ENCODE peak calls at places on chromosomes 12 and 14, in eight cellular contexts. M is stomach, H is tibial nerve, S is endothelial cell of umbilical vein, Q is lower leg skin, A is testis, R is uterus, F is transverse colon. I is an unnamed sample.

GRCh38 chr14:99573436-99574098 is 30.4 kb downstream of the CCDC85C start:
- DNase-seq in M (no peak), H (no peak), S (no peak), Q (no peak), A (no peak), R (no peak), F (no peak), I (no peak)

GRCh38 chr14:105519946-105520698 is 6.3 kb upstream of the TMEM121 start:
- DNase-seq in M (no peak), H (no peak), S (no peak), Q (no peak), A (no peak), R (no peak), F (no peak), I (no peak)

GRCh38 chr14:75811136-75811839 is 150.2 kb downstream of the TTLL5 start:
- DNase-seq in M (no peak), H (no peak), S (no peak), Q (no peak), A (no peak), R (no peak), F (no peak), I (no peak)

GRCh38 chr14:92670967-92671366 is 77.5 kb downstream of the LGMN start:
- DNase-seq in M (no peak), H (no peak), S (no peak), Q (no peak), A (no peak), R (no peak), F (no peak), I (no peak)

GRCh38 chr12:111313833-111314259 is 55.0 kb downstream of the PHETA1 start:
- DNase-seq in M (peak), H (peak), S (peak), Q (peak), A (peak), R (peak), F (peak), I (peak)

GRCh38 chr12:98644433-98644711 is 216 bp downstream of the IKBIP start:
- DNase-seq in M (peak), H (no peak), S (no peak), Q (no peak), A (no peak), R (no peak), F (peak), I (peak)

GRCh38 chr12:88267630-88268029 is 125.5 kb downstream of the TMTC3 start:
- DNase-seq in M (no peak), H (no peak), S (no peak), Q (no peak), A (no peak), R (no peak), F (no peak), I (no peak)

GRCh38 chr12:44369967-44370366 is 506.1 kb downstream of the NELL2 start:
- DNase-seq in M (no peak), H (no peak), S (no peak), Q (no peak), A (no peak), R (no peak), F (no peak), I (no peak)

GRCh38 chr12:106285993-106286392 is 16.5 kb upstream of the TCP11L2 start:
- DNase-seq in M (no peak), H (no peak), S (no peak), Q (no peak), A (no peak), R (no peak), F (no peak), I (no peak)

GRCh38 chr12:121038861-121039654 is at the start of gene OASL:
- DNase-seq in M (peak), H (peak), S (peak), Q (no peak), A (no peak), R (no peak), F (peak), I (peak)

GRCh38 chr12:14840616-14841015 is 2.7 kb downstream of the ART4 start:
- DNase-seq in M (no peak), H (no peak), S (no peak), Q (no peak), A (no peak), R (no peak), F (no peak), I (no peak)

GRCh38 chr12:78060186-78060585 is 229.5 kb downstream of the NAV3 start:
- DNase-seq in M (no peak), H (no peak), S (no peak), Q (no peak), A (no peak), R (no peak), F (no peak), I (no peak)

GRCh38 chr12:108854055-108854452 is 3.3 kb downstream of the SSH1 start:
- DNase-seq in M (no peak), H (peak), S (no peak), Q (no peak), A (peak), R (peak), F (no peak), I (no peak)

GRCh38 chr12:18546399-18546798 is 191.4 kb downstream of the PLCZ1 start:
- DNase-seq in M (no peak), H (no peak), S (no peak), Q (no peak), A (no peak), R (no peak), F (no peak), I (no peak)

GRCh38 chr12:118398878-118399277 is 22.5 kb downstream of the SUDS3 start:
- DNase-seq in M (no peak), H (no peak), S (no peak), Q (no peak), A (no peak), R (no peak), F (no peak), I (no peak)

GRCh38 chr14:79411403-79412174 is 799.7 kb downstream of the DIO2 start:
- DNase-seq in M (no peak), H (no peak), S (peak), Q (no peak), A (no peak), R (no peak), F (no peak), I (no peak)

GRCh38 chr12:87469295-87469694 is 559.9 kb downstream of the C12orf50 start:
- DNase-seq in M (no peak), H (no peak), S (no peak), Q (no peak), A (no peak), R (no peak), F (no peak), I (no peak)

GRCh38 chr12:132560421-132560830 is 50.0 kb downstream of the LRCOL1 start:
- DNase-seq in M (peak), H (no peak), S (peak), Q (no peak), A (no peak), R (no peak), F (peak), I (peak)

GRCh38 chr14:99971929-99972747 is 93.1 kb upstream of the EVL start:
- DNase-seq in M (no peak), H (no peak), S (no peak), Q (no peak), A (no peak), R (no peak), F (no peak), I (no peak)

GRCh38 chr12:44317651-44318126 is 481.8 kb downstream of the TMEM117 start:
- DNase-seq in M (no peak), H (no peak), S (peak), Q (no peak), A (no peak), R (no peak), F (no peak), I (no peak)

GRCh38 chr12:111443586-111443985 is 37.9 kb downstream of the SH2B3 start:
- DNase-seq in M (peak), H (no peak), S (no peak), Q (no peak), A (no peak), R (no peak), F (peak), I (no peak)

GRCh38 chr12:109994262-109995175 is 1.6 kb downstream of the GIT2 start:
- DNase-seq in M (no peak), H (no peak), S (peak), Q (no peak), A (no peak), R (no peak), F (no peak), I (no peak)

GRCh38 chr12:34204830-34205285 is 182.6 kb downstream of the ALG10 start:
- DNase-seq in M (no peak), H (no peak), S (no peak), Q (no peak), A (no peak), R (no peak), F (no peak), I (no peak)

GRCh38 chr14:25150934-25151790 is 101.2 kb upstream of the STXBP6 start:
- DNase-seq in M (no peak), H (no peak), S (peak), Q (no peak), A (no peak), R (no peak), F (no peak), I (no peak)

GRCh38 chr14:81450100-81450531 is 50.0 kb upstream of the STON2 start:
- DNase-seq in M (no peak), H (peak), S (no peak), Q (no peak), A (peak), R (peak), F (no peak), I (no peak)

GRCh38 chr12:98646165-98646764 is 1.2 kb downstream of the APAF1 start:
- DNase-seq in M (no peak), H (no peak), S (peak), Q (no peak), A (no peak), R (no peak), F (no peak), I (no peak)

GRCh38 chr12:22275847-22276246 is 58.7 kb downstream of the ST8SIA1 start:
- DNase-seq in M (peak), H (peak), S (peak), Q (peak), A (peak), R (peak), F (peak), I (peak)

GRCh38 chr14:52735921-52736489 is 6.0 kb downstream of the STYX start:
- DNase-seq in M (peak), H (no peak), S (no peak), Q (no peak), A (no peak), R (no peak), F (no peak), I (no peak)

GRCh38 chr12:92701441-92701840 is 1.3 kb upstream of the PLEKHG7 start:
- DNase-seq in M (no peak), H (no peak), S (no peak), Q (no peak), A (no peak), R (no peak), F (no peak), I (no peak)

GRCh38 chr12:19967486-19967885 is 400.9 kb upstream of the PDE3A start:
- DNase-seq in M (no peak), H (peak), S (peak), Q (no peak), A (no peak), R (no peak), F (no peak), I (peak)

GRCh38 chr14:23639048-23639890 is 3.1 kb downstream of the DHRS2 start:
- DNase-seq in M (no peak), H (no peak), S (no peak), Q (no peak), A (no peak), R (no peak), F (no peak), I (no peak)

GRCh38 chr12:101703487-101703886 is 6.0 kb downstream of the CHPT1 start:
- DNase-seq in M (no peak), H (no peak), S (no peak), Q (no peak), A (no peak), R (no peak), F (no peak), I (no peak)

GRCh38 chr14:99224116-99224910 is 47.7 kb downstream of the BCL11B start:
- DNase-seq in M (no peak), H (no peak), S (no peak), Q (no peak), A (no peak), R (no peak), F (no peak), I (no peak)

GRCh38 chr12:83183132-83183531 is 496.4 kb downstream of the TMTC2 start:
- DNase-seq in M (no peak), H (no peak), S (no peak), Q (no peak), A (no peak), R (no peak), F (no peak), I (no peak)

GRCh38 chr12:83190631-83191390 is 504.1 kb downstream of the TMTC2 start:
- DNase-seq in M (no peak), H (no peak), S (no peak), Q (no peak), A (no peak), R (peak), F (no peak), I (no peak)

GRCh38 chr12:83181074-83181473 is 494.4 kb downstream of the TMTC2 start:
- DNase-seq in M (no peak), H (no peak), S (no peak), Q (no peak), A (no peak), R (no peak), F (no peak), I (no peak)

GRCh38 chr12:83186437-83186836 is 499.7 kb downstream of the TMTC2 start:
- DNase-seq in M (no peak), H (no peak), S (no peak), Q (no peak), A (no peak), R (no peak), F (no peak), I (no peak)
- TF ChIP-seq POLR2A in M (no peak), H (no peak), S (no peak), Q (no peak), A (no peak), R (no peak), F (no peak), I (no peak)

GRCh38 chr12:674272-674781 is 11.1 kb upstream of the NINJ2 start:
- DNase-seq in M (no peak), H (no peak), S (peak), Q (no peak), A (no peak), R (no peak), F (no peak), I (peak)
- TF ChIP-seq POLR2A in M (no peak), H (no peak), S (no peak), Q (no peak), A (no peak), R (no peak), F (no peak), I (no peak)

GRCh38 chr12:50402270-50403000 is 1.8 kb downstream of the LARP4 start:
- DNase-seq in M (no peak), H (no peak), S (peak), Q (no peak), A (no peak), R (no peak), F (no peak), I (no peak)

GRCh38 chr12:50401383-50402155 is 884 bp downstream of the LARP4 start:
- DNase-seq in M (no peak), H (peak), S (peak), Q (peak), A (peak), R (no peak), F (peak), I (no peak)

GRCh38 chr12:50400104-50400637 is 514 bp upstream of the LARP4 start:
- DNase-seq in M (no peak), H (no peak), S (no peak), Q (no peak), A (no peak), R (no peak), F (no peak), I (no peak)

GRCh38 chr12:50398931-50399330 is 1.8 kb upstream of the LARP4 start:
- DNase-seq in M (no peak), H (no peak), S (no peak), Q (no peak), A (no peak), R (no peak), F (no peak), I (no peak)

DNA sequence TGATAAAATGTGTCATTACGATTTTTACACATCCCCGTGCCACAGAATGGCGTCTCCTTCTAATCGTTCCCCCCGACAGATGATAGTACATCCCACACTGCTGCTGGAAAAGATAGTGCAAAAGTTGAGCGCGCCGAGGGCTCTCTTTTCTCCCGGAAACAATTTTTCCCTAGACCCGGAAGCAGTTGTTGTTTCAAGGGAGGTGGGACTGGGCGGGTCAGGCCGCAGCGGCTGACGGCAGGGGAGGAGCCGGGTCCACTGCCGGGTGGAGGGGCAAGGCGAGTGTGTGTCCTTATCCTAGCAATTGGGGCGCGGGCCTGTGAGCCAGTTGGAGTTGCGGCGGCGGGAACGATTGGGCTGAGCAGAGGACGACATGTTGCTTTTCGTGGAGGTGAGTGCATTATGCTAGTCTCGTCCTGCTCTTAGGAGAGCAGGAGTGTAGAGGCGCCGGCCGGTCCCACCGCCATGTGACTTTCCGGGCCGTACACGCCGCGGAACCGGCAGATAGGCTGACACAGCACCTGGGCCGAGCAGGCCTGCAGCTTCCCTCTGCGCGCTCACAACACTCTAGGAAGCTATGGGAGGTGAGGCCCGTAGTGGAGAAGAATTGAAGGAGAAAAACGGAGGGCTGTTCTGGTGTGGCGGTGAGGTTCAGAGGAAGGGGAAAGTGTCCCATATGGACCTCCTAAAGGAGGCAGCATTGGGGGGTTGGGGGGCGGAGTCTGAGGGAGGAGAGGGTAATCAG is at the start of gene LARP4:
- DNase-seq in M (peak), H (peak), S (peak), Q (peak), A (peak), R (peak), F (peak), I (peak)
- TF ChIP-seq POLR2A in M (peak), H (peak), S (peak), Q (no peak), A (peak), R (peak), F (peak), I (peak)

GRCh38 chr14:91231446-91231845 is 13.1 kb downstream of the GPR68 start:
- DNase-seq in M (no peak), H (no peak), S (no peak), Q (no peak), A (no peak), R (no peak), F (no peak), I (no peak)

GRCh38 chr14:91228112-91229004 is 16.1 kb downstream of the GPR68 start:
- DNase-seq in M (no peak), H (no peak), S (peak), Q (no peak), A (no peak), R (no peak), F (no peak), I (no peak)

GRCh38 chr14:91230363-91231035 is 14.0 kb downstream of the GPR68 start:
- DNase-seq in M (no peak), H (no peak), S (no peak), Q (no peak), A (no peak), R (no peak), F (no peak), I (no peak)

GRCh38 chr14:91229005-91229382 is 15.5 kb downstream of the GPR68 start:
- DNase-seq in M (no peak), H (no peak), S (no peak), Q (no peak), A (no peak), R (no peak), F (no peak), I (no peak)

DNA sequence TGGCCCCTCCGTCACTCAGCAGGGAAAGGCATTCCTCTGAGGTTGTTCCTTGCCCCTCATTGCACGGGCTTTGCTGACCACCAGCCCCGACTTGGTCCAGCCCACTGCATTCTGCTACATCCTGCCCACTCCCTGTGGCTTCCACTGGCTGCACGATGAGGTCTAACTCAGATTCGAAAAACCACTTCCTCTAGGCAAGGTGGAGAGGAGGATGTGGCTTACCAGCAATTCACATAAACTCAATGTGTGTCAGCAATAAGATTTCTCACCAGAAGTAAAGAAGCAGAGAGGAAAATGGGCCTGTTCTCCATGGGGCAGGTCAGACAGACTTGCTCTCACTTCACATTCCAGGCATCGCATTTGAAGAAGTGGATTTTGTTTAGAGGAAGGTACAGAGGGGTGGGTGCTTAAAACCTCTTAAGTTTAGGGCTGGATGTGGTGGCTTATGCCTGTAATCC is 14.7 kb downstream of the GPR68 start:
- DNase-seq in M (no peak), H (no peak), S (no peak), Q (no peak), A (no peak), R (no peak), F (peak), I (peak)
- TF ChIP-seq POLR2A in M (no peak), H (no peak), S (no peak), Q (no peak), A (no peak), R (no peak), F (no peak), I (no peak)

DNA sequence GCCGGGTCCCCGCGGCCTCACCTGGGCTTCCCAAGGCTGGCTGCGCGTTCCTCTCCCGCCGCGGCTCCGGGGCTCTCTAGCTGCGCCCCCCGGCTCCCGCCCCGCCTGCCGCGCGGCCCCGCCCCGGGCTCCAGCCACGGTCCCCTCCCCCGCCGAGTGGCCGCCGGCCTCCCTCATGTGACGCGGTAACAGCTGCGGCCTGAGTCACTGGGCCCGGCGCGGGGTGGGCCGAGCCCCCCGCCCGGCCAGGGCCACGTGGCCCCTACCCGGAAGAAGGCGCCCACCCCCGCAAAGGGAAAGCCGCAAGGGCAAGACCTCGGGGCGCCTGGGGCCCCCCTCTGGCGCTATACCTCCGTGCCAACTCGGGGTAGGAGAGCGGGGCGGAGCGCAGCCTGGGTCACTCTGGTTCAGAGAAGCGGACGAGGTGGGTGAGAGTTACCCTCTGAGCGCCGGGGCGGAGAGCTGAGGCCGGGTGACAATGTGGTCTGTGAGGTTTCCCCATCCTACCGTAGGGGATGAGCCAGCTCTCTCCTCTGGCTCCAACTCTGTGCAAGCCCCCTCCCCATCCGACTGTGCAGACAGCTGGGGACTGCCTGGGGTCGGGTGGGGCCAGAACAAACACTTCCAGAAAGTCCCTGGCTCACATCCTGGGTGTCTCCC is at the start of gene CD63:
- DNase-seq in M (peak), H (peak), S (peak), Q (peak), A (peak), R (peak), F (peak), I (peak)
- TF ChIP-seq POLR2A in M (no peak), H (peak), S (peak), Q (no peak), A (peak), R (peak), F (peak), I (peak)

GRCh38 chr14:34997762-34998161 is 15.0 kb downstream of the SRP54 start:
- DNase-seq in M (no peak), H (no peak), S (peak), Q (no peak), A (no peak), R (no peak), F (no peak), I (no peak)

GRCh38 chr14:34999500-34999899 is 16.7 kb downstream of the SRP54 start:
- DNase-seq in M (no peak), H (no peak), S (no peak), Q (no peak), A (no peak), R (no peak), F (no peak), I (no peak)

GRCh38 chr14:35004839-35005238 is 22.0 kb downstream of the SRP54 start:
- DNase-seq in M (no peak), H (no peak), S (no peak), Q (no peak), A (no peak), R (no peak), F (no peak), I (no peak)

GRCh38 chr14:35001624-35002023 is 18.8 kb downstream of the SRP54 start:
- DNase-seq in M (no peak), H (no peak), S (no peak), Q (no peak), A (no peak), R (no peak), F (no peak), I (no peak)
- TF ChIP-seq POLR2A in M (no peak), H (no peak), S (no peak), Q (no peak), A (no peak), R (no peak), F (no peak), I (no peak)